ENCODE peak calls at places on chromosome 10, in five cellular contexts. T is fibroblast of pulmonary artery, Q is cardiac fibroblast, O is spleen, V is AG04449. U is an unnamed sample.

GRCh38 chr10:92829042-92829785 is 19.1 kb upstream of the EXOC6 start:
- DNase-seq in Q (no peak), T (no peak), V (no peak), O (no peak), U (no peak)

GRCh38 chr10:61354538-61354937 is 98.6 kb downstream of the TMEM26 start:
- DNase-seq in O (no peak), Q (no peak), V (no peak), T (no peak), U (no peak)

GRCh38 chr10:13658864-13659685 is 72.3 kb downstream of the PRPF18 start:
- DNase-seq in V (no peak), T (no peak), O (peak), Q (no peak), U (no peak)

GRCh38 chr10:114257488-114257887 is 18.4 kb downstream of the VWA2 start:
- DNase-seq in T (no peak), V (no peak), O (no peak), Q (peak), U (no peak)

GRCh38 chr10:94097656-94098055 is 103.9 kb downstream of the PLCE1 start:
- DNase-seq in V (no peak), T (no peak), Q (no peak), O (no peak), U (no peak)

GRCh38 chr10:60536529-60537114 is 146.9 kb upstream of the ANK3 start:
- DNase-seq in Q (peak), V (no peak), O (no peak), T (peak), U (peak)

GRCh38 chr10:80511984-80512634 is 25.6 kb upstream of the SH2D4B start:
- DNase-seq in T (no peak), V (no peak), Q (no peak), O (peak), U (no peak)

GRCh38 chr10:115171392-115171960 is 78.3 kb downstream of the ATRNL1 start:
- DNase-seq in O (no peak), T (peak), Q (peak), V (no peak), U (peak)

GRCh38 chr10:49611815-49612512 is 1.9 kb downstream of the SLC18A3 start:
- DNase-seq in V (no peak), O (peak), T (no peak), Q (no peak), U (no peak)

GRCh38 chr10:98460837-98461499 is 14.2 kb upstream of the HPS1 start:
- DNase-seq in O (no peak), Q (peak), V (peak), T (peak), U (peak)

GRCh38 chr10:3060481-3060889 is 6.9 kb upstream of the PFKP start:
- DNase-seq in Q (no peak), O (no peak), V (no peak), T (no peak), U (no peak)

GRCh38 chr10:50310560-50311174 is 59.4 kb upstream of the ASAH2 start:
- DNase-seq in O (no peak), Q (no peak), V (no peak), T (peak), U (no peak)

GRCh38 chr10:74008212-74008731 is 10.4 kb downstream of the VCL start:
- DNase-seq in T (peak), O (no peak), Q (peak), V (peak), U (peak)

GRCh38 chr10:12308102-12308501 is 41.2 kb upstream of the CAMK1D start:
- DNase-seq in V (no peak), O (peak), Q (no peak), T (no peak), U (no peak)

GRCh38 chr10:3042589-3042988 is 24.8 kb upstream of the PFKP start:
- DNase-seq in Q (peak), T (no peak), V (no peak), O (no peak), U (no peak)

GRCh38 chr10:59839576-59839975 is 66.8 kb downstream of the CCDC6 start:
- DNase-seq in T (peak), Q (peak), O (no peak), V (peak), U (no peak)

GRCh38 chr10:126949161-126949503 is 43.9 kb downstream of the DOCK1 start:
- DNase-seq in Q (no peak), T (no peak), O (no peak), V (no peak), U (no peak)

GRCh38 chr10:132207536-132208488 is 21.1 kb downstream of the DPYSL4 start:
- DNase-seq in T (no peak), V (no peak), Q (no peak), O (peak), U (no peak)

GRCh38 chr10:3691482-3691881 is 93.5 kb downstream of the KLF6 start:
- DNase-seq in Q (no peak), T (no peak), O (no peak), V (no peak), U (peak)

GRCh38 chr10:132548106-132548823 is 10.7 kb downstream of the INPP5A start:
- DNase-seq in V (no peak), Q (no peak), O (peak), T (no peak), U (no peak)

GRCh38 chr10:11626071-11626470 is 14.6 kb upstream of the USP6NL start:
- DNase-seq in O (peak), V (no peak), T (no peak), Q (no peak), U (no peak)

GRCh38 chr10:109977382-109977806 is 30.4 kb upstream of the ADD3 start:
- DNase-seq in V (no peak), O (no peak), Q (peak), T (no peak), U (no peak)

GRCh38 chr10:96374639-96374984 is 15.8 kb upstream of the OPALIN start:
- DNase-seq in O (no peak), Q (no peak), T (no peak), V (no peak), U (no peak)

GRCh38 chr10:26746111-26746510 is 48.6 kb downstream of the PDSS1 start:
- DNase-seq in O (no peak), T (no peak), V (no peak), Q (no peak), U (no peak)

GRCh38 chr10:13219685-13220670 is 14.2 kb downstream of the UCMA start:
- DNase-seq in O (no peak), T (peak), Q (no peak), V (no peak), U (no peak)

GRCh38 chr10:97916586-97916985 is 66.9 kb downstream of the GOLGA7B start:
- DNase-seq in T (peak), O (no peak), V (no peak), Q (peak), U (no peak)

GRCh38 chr10:85124592-85124991 is 796.2 kb downstream of the CCSER2 start:
- DNase-seq in V (no peak), T (no peak), Q (peak), O (no peak), U (no peak)

GRCh38 chr10:132810807-132811700 is 25.1 kb upstream of the NKX6-2 start:
- DNase-seq in T (no peak), O (peak), Q (no peak), V (no peak), U (no peak)

GRCh38 chr10:74381291-74381885 is 230.4 kb downstream of the ADK start:
- DNase-seq in V (no peak), Q (no peak), O (no peak), T (no peak), U (no peak)

GRCh38 chr10:132868995-132869394 is 73.4 kb downstream of the CFAP46 start:
- DNase-seq in V (no peak), O (peak), Q (no peak), T (no peak), U (no peak)

GRCh38 chr10:13351340-13351915 is 3.3 kb upstream of the SEPHS1 start:
- DNase-seq in V (no peak), Q (no peak), O (no peak), T (no peak), U (no peak)

GRCh38 chr10:124946945-124947344 is 5.0 kb downstream of the ZRANB1 start:
- DNase-seq in Q (no peak), O (no peak), T (no peak), V (no peak), U (no peak)

GRCh38 chr10:114520453-114520852 is 116.2 kb upstream of the AFAP1L2 start:
- DNase-seq in T (peak), O (no peak), Q (peak), V (no peak), U (no peak)

GRCh38 chr10:91689731-91690168 is 56.9 kb upstream of the PPP1R3C start:
- DNase-seq in O (no peak), V (peak), T (peak), Q (peak), U (no peak)

GRCh38 chr10:58641095-58641531 is 128.4 kb downstream of the BICC1 start:
- DNase-seq in Q (peak), T (peak), O (no peak), V (peak), U (peak)

GRCh38 chr10:9608592-9608991 is 1409.1 kb upstream of the CELF2 start:
- DNase-seq in T (peak), O (no peak), V (no peak), Q (peak), U (peak)
- TF ChIP-seq CTCF in T (peak), O (no peak), V (no peak), Q (peak), U (peak)

DNA sequence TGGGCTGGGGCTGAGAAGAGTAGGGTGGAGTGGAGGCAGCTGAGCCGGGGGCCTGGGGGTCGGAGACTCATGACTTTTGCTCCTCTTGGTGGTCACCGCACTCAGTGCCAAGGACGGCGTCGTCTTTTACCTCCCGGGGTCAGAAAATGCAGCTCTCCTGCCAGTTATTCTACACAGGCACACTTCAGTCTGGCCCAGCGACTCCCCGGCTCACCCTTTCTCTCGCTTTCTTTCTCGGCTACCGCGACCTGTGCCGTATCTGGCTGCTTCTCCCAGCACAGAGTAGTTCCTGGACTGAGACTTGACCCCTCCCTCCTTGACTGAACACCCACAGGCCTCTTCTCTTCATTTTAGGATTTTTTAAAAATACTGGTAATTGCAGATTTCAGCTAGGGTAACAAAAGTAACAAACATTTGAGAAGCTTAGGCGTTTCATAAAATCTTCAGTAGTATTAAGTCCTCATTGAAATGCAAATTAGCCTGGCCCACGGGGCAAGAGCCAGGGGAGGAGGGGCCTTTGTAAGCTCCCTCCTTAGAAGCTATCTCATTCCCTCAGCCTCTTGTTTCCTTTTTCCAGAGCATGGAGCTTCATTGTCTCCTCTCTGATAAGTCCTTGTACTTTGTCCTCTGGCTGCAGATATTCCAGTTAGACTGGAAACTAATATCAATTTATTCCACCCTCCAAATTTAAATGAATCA is 1.1 kb upstream of the PRLHR start:
- DNase-seq in T (no peak), V (no peak), O (no peak), Q (no peak), U (no peak)
- H3K4me3 ChIP-seq in T (no peak), V (no peak), O (no peak), Q (no peak), U (no peak)

GRCh38 chr10:15172306-15172840 is 3.9 kb upstream of the NMT2 start:
- DNase-seq in O (no peak), T (no peak), V (no peak), Q (no peak), U (no peak)
- TF ChIP-seq CTCF in O (no peak), T (no peak), V (no peak), Q (no peak), U (no peak)

GRCh38 chr10:75405201-75406143 is 3.9 kb upstream of the ZNF503 start:
- DNase-seq in T (no peak), O (no peak), Q (no peak), V (no peak), U (no peak)
- H3K4me3 ChIP-seq in T (no peak), O (no peak), Q (no peak), V (no peak), U (peak)

GRCh38 chr10:29533046-29533445 is 101.7 kb downstream of the SVIL start:
- DNase-seq in O (no peak), Q (no peak), V (no peak), T (no peak), U (no peak)

GRCh38 chr10:29535778-29536459 is 98.9 kb downstream of the SVIL start:
- DNase-seq in V (no peak), O (no peak), Q (no peak), T (no peak), U (no peak)

GRCh38 chr10:29534590-29534989 is 100.2 kb downstream of the SVIL start:
- DNase-seq in Q (no peak), O (no peak), V (no peak), T (no peak), U (no peak)

GRCh38 chr10:29533696-29534285 is 101.0 kb downstream of the SVIL start:
- DNase-seq in T (no peak), O (no peak), Q (no peak), V (no peak), U (no peak)

GRCh38 chr10:29535012-29535777 is 99.6 kb downstream of the SVIL start:
- DNase-seq in O (no peak), T (peak), V (peak), Q (peak), U (peak)
- TF ChIP-seq CTCF in O (no peak), T (peak), V (peak), Q (peak), U (peak)

GRCh38 chr10:44962870-44963738 is 3.5 kb downstream of the RASSF4 start:
- DNase-seq in V (no peak), T (no peak), Q (no peak), O (peak), U (no peak)
- H3K4me3 ChIP-seq in V (no peak), T (no peak), Q (no peak), O (no peak), U (no peak)

GRCh38 chr10:101035916-101036702 is 5.1 kb downstream of the SFXN3 start:
- DNase-seq in T (no peak), O (peak), V (no peak), Q (no peak), U (no peak)

GRCh38 chr10:101040851-101041250 is 9.8 kb downstream of the SFXN3 start:
- DNase-seq in T (no peak), Q (no peak), O (peak), V (no peak), U (no peak)

GRCh38 chr10:101040061-101040460 is 9.0 kb downstream of the SFXN3 start:
- DNase-seq in Q (no peak), T (no peak), O (no peak), V (no peak), U (no peak)

GRCh38 chr10:101036726-101037125 is 5.7 kb downstream of the SFXN3 start:
- DNase-seq in T (no peak), V (no peak), O (peak), Q (no peak), U (no peak)

DNA sequence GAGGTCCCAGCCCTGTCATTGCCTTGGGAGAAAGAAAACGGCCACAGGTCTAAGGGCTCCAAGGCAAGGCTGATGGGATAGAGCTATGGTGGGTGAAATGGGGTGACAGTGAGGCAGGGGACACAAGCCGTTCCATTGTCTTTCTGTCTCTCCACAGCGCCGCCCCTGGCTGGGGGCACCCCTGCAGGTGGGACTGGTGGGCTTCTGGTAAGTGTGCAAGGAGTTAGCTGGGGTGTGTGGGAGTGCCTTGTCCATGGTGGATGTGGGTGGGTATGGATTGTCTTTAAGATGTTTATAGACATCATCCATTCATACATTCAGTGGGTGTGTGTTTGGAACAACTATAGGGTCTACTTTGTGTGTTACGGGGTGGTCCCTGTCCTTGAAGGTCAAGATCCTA is 7.5 kb downstream of the SFXN3 start:
- DNase-seq in O (peak), Q (no peak), T (no peak), V (no peak), U (no peak)
- TF ChIP-seq CTCF in O (no peak), Q (no peak), T (no peak), V (no peak), U (no peak)

GRCh38 chr10:71214641-71215160 is 2.3 kb downstream of the UNC5B start:
- DNase-seq in O (peak), Q (no peak), T (no peak), V (no peak), U (no peak)
- H3K4me3 ChIP-seq in O (no peak), Q (peak), T (peak), V (peak), U (no peak)

DNA sequence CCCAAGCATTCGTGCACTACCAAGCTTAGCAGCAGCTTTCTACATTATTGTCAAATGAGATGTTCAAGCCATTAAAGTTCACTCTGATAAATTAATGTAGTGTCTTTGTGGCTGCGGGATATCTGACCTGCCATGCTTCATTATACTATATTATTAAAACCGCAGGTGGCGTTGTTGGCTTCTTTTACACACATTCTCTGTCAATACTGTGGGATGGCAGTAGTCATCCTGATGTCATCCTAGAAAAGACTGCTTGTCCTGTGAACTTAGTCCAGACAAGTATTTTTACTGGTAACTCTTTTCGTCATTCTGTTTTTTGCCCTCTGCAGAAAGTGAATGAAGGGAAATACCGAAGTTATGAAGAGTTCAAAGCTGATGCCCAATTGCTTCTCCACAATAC is 103.9 kb downstream of the ZMYND11 start:
- DNase-seq in V (no peak), Q (no peak), O (no peak), T (peak), U (peak)
- TF ChIP-seq CTCF in V (no peak), Q (no peak), O (no peak), T (no peak), U (peak)